ENCODE peak calls at places on chromosome 17, in five cellular contexts. I, U, X, R and S are unnamed samples.

GRCh38 chr17:11221721-11222120 is 19.3 kb upstream of the SHISA6 start:
- DNase-seq in I (peak), U (no peak), X (no peak), R (no peak), S (no peak)

GRCh38 chr17:71071837-71072236 is 902.5 kb downstream of the KCNJ2 start:
- DNase-seq in I (no peak), U (no peak), X (no peak), R (no peak), S (no peak)

GRCh38 chr17:6648181-6648580 is 3.2 kb downstream of the MED31 start:
- DNase-seq in I (no peak), U (no peak), X (no peak), R (no peak), S (no peak)

GRCh38 chr17:68360198-68360597 is 68.9 kb downstream of the ARSG start:
- DNase-seq in I (no peak), U (no peak), X (no peak), R (no peak), S (no peak)

GRCh38 chr17:30933966-30934365 is 12.2 kb downstream of the ADAP2 start:
- DNase-seq in I (no peak), U (no peak), X (no peak), R (no peak), S (no peak)

GRCh38 chr17:62800580-62800979 is 7.5 kb downstream of the MARCHF10 start:
- DNase-seq in I (peak), U (no peak), X (no peak), R (no peak), S (no peak)

GRCh38 chr17:40313660-40314556 is 4.9 kb downstream of the RARA start:
- DNase-seq in I (no peak), U (no peak), X (no peak), R (no peak), S (no peak)

GRCh38 chr17:78357177-78357586 is 2.7 kb downstream of the SOCS3 start:
- DNase-seq in I (no peak), U (no peak), X (no peak), R (no peak), S (peak)

GRCh38 chr17:31226373-31226772 is 70.7 kb downstream of the OMG start:
- DNase-seq in I (no peak), U (no peak), X (no peak), R (no peak), S (no peak)

GRCh38 chr17:47987240-47987835 is 16.4 kb downstream of the CDK5RAP3 start:
- DNase-seq in I (peak), U (no peak), X (no peak), R (no peak), S (no peak)

GRCh38 chr17:27502526-27503324 is 46.5 kb downstream of the KSR1 start:
- DNase-seq in I (no peak), U (no peak), X (no peak), R (no peak), S (no peak)

GRCh38 chr17:28291780-28292330 is 27.1 kb upstream of the TMEM97 start:
- DNase-seq in I (no peak), U (no peak), X (no peak), R (no peak), S (no peak)

GRCh38 chr17:7992516-7992915 is 9.9 kb upstream of the GUCY2D start:
- DNase-seq in I (no peak), U (no peak), X (no peak), R (no peak), S (no peak)

GRCh38 chr17:29933379-29933778 is 3.4 kb upstream of the SSH2 start:
- DNase-seq in I (no peak), U (no peak), X (no peak), R (no peak), S (no peak)

DNA sequence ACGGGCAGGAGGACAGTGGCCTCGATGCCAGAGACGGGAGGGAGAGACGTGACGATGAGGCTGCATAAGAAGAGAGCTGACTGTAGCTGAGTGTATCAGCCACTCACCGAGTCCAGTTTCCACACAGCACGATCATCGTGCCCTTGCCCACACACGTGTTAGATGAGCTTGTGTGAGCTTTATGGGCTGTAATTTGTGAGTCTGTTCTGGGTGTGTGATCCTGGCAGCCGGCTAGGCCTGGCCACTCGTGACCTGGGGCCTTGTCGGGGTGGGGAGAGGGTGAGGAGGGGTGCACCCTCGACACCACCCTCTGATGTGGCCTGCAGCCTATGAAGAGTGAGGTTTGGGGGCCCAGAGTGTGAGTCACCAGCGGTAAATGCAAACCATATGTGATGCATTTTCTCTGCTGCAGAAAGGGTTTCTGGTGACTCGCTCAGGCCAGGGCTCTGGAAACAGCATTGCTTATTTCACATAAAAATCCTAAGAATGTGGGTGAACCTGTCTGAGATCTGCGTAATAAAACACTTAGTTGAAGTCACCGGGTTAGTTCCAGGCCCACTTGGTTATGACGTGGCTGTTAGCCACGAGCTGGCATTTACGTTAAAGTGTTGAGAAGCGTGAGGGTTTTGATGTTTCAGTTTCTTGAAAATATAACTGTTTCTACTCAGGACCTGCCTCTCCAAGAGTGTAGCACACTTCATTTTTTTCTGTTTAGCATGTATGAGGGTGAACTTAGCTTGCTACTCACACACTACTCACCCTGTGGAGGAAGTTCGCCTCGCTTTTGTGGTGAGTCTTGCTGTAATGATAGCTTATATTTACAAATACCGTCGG is 4.2 kb downstream of the METRNL start:
- DNase-seq in I (no peak), U (no peak), X (no peak), R (peak), S (peak)
- TF ChIP-seq POLR2AphosphoS5 in I (no peak), U (peak), X (peak), R (peak), S (peak)

GRCh38 chr17:43418441-43419374 is 19.9 kb downstream of the ARL4D start:
- DNase-seq in I (no peak), U (peak), X (no peak), R (no peak), S (no peak)
- TF ChIP-seq POLR2AphosphoS5 in I (peak), U (peak), X (peak), R (no peak), S (no peak)

DNA sequence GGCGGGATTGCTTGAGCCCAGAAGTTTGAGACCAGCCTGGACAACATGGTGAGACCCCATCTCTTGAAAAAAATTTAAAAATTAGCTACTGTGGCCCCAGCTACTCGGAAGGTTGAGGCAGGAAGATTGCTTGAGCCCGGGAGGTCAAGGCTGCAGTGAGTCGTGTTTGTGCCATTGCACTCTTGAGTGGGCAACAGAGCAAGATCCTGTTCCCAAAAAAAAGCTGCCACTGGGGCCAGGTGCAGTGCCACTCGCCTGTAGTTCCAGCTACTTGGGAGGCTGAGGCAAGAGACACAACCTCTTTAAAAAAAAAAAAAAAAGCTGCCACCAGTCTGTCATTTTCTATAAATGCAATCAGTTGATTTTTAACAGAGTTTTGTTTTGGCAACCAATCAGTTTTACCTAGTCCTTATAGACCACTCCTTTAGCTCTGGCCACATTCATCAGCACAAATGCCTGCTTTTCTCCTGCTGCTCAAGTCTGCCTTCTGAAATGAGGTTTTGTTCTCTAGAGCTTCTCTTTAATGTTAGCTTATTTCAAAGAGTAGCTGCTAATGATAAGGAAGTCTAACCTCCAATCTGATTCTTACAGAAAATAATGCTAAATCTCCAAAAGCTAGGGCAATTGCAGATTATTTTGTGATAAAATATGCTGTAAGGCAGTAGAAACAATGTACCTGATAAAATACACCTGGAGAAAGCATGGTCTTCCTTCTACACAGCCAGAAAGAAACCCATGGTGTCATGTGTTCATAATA is 64.8 kb downstream of the TUBD1 start:
- DNase-seq in I (no peak), U (no peak), X (no peak), R (no peak), S (no peak)
- TF ChIP-seq POLR2AphosphoS5 in I (no peak), U (no peak), X (no peak), R (no peak), S (no peak)

DNA sequence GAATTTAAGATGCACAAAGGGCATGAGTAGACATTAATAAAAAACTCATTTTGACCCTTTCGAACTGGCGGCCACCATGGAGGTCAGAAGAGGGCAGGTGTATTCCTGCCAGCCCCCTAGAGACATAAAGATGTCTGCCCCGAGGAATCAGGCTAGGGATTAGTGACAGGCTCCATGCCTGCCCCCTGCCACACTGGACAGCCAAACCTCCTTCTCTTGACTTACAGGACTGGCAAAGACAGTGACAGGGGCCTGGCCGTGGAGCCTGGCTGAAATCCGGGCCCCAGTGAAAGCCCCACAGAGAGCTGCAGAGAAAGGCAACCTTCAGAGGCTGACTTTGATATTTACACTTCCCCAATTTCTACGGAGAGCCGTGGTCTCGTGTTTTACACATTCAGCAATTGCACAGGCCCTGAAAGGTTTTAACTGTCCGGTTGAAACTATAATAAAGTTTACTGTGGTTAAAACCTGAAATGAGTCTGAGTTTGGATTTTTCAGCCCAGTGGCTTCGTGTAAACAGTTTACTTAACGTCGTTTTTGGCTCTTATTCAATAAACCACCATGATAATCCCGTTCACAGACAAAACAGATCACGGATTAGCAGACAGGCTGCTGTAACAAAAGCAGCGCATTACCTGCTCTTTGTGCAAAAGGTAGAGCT is 243.9 kb upstream of the MYOCD start:
- DNase-seq in I (no peak), U (no peak), X (peak), R (no peak), S (no peak)
- TF ChIP-seq POLR2AphosphoS5 in I (no peak), U (no peak), X (no peak), R (no peak), S (no peak)

DNA sequence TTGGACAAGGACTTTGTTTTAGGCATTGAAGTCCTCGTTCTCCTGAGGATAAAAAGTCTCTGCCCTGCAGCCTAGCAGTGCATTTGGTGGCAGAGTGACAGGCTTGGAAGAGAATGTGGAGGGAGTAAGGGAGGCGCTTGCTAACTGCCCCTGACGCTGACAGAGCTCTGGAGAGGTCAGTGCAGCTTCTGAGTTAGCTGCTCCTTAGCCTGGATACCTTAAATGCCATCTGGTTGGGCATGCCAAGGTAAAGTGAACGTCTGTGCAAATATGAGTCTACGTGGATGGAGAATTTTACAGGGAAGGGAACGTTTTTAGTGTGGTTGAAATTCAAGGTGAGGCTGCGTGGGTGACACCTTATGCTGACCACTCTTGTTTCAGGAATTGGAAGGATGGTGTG is 44.4 kb downstream of the SEC14L1 start:
- DNase-seq in I (no peak), U (no peak), X (no peak), R (no peak), S (no peak)
- TF ChIP-seq POLR2AphosphoS5 in I (no peak), U (no peak), X (no peak), R (no peak), S (no peak)